ENCODE peak calls at places on chromosomes 16 and 17, in nine cellular contexts. One of them, this sample, is unnamed.

GRCh38 chr16:31181102-31181830 is 1.3 kb downstream of the FUS start:
- DNase-seq in left ventricle myocardium inferior: peak
- DNase-seq in G401: no peak
- DNase-seq in Daoy: peak
- DNase-seq in non-pigmented ciliary epithelial cell: no peak
- DNase-seq in type B pancreatic cell: no peak
- DNase-seq in GM04504: no peak
- DNase-seq in stimulated activated CD8-positive, alpha-beta memory T cell treated with anti-CD3 and anti-CD28 coated beads, Interleukin-4, amount 100 ng/mL, for 48 hours: peak
- DNase-seq in uterus: peak
- DNase-seq in this sample: peak

GRCh38 chr16:11681977-11682654 is 13.9 kb downstream of the SNN start:
- DNase-seq in G401: peak
- DNase-seq in GM04504: no peak
- DNase-seq in stimulated activated CD8-positive, alpha-beta memory T cell treated with anti-CD3 and anti-CD28 coated beads, Interleukin-4, amount 100 ng/mL, for 48 hours: no peak
- DNase-seq in Daoy: no peak
- DNase-seq in type B pancreatic cell: no peak
- DNase-seq in left ventricle myocardium inferior: no peak
- DNase-seq in uterus: no peak
- DNase-seq in non-pigmented ciliary epithelial cell: no peak
- DNase-seq in this sample: no peak

GRCh38 chr16:73326221-73326620 is 278.3 kb upstream of the ZFHX3 start:
- DNase-seq in GM04504: no peak
- DNase-seq in left ventricle myocardium inferior: no peak
- DNase-seq in stimulated activated CD8-positive, alpha-beta memory T cell treated with anti-CD3 and anti-CD28 coated beads, Interleukin-4, amount 100 ng/mL, for 48 hours: no peak
- DNase-seq in uterus: no peak
- DNase-seq in non-pigmented ciliary epithelial cell: no peak
- DNase-seq in G401: no peak
- DNase-seq in Daoy: no peak
- DNase-seq in type B pancreatic cell: no peak
- DNase-seq in this sample: no peak

GRCh38 chr17:14451729-14452191 is 150.9 kb downstream of the HS3ST3B1 start:
- DNase-seq in non-pigmented ciliary epithelial cell: no peak
- DNase-seq in stimulated activated CD8-positive, alpha-beta memory T cell treated with anti-CD3 and anti-CD28 coated beads, Interleukin-4, amount 100 ng/mL, for 48 hours: no peak
- DNase-seq in left ventricle myocardium inferior: no peak
- DNase-seq in type B pancreatic cell: no peak
- DNase-seq in G401: no peak
- DNase-seq in uterus: no peak
- DNase-seq in GM04504: no peak
- DNase-seq in Daoy: no peak
- DNase-seq in this sample: no peak

GRCh38 chr17:50636145-50636803 is 1.6 kb downstream of the ABCC3 start:
- DNase-seq in left ventricle myocardium inferior: no peak
- DNase-seq in GM04504: no peak
- DNase-seq in type B pancreatic cell: no peak
- DNase-seq in non-pigmented ciliary epithelial cell: no peak
- DNase-seq in stimulated activated CD8-positive, alpha-beta memory T cell treated with anti-CD3 and anti-CD28 coated beads, Interleukin-4, amount 100 ng/mL, for 48 hours: no peak
- DNase-seq in uterus: no peak
- DNase-seq in G401: no peak
- DNase-seq in Daoy: no peak
- DNase-seq in this sample: no peak

GRCh38 chr17:4505187-4505586 is 6.5 kb downstream of the SPNS2 start:
- DNase-seq in GM04504: no peak
- DNase-seq in type B pancreatic cell: no peak
- DNase-seq in G401: no peak
- DNase-seq in Daoy: no peak
- DNase-seq in left ventricle myocardium inferior: no peak
- DNase-seq in non-pigmented ciliary epithelial cell: no peak
- DNase-seq in uterus: no peak
- DNase-seq in stimulated activated CD8-positive, alpha-beta memory T cell treated with anti-CD3 and anti-CD28 coated beads, Interleukin-4, amount 100 ng/mL, for 48 hours: no peak
- DNase-seq in this sample: no peak

GRCh38 chr16:2009302-2009711 is 314 bp downstream of the ZNF598 start:
- DNase-seq in uterus: no peak
- DNase-seq in stimulated activated CD8-positive, alpha-beta memory T cell treated with anti-CD3 and anti-CD28 coated beads, Interleukin-4, amount 100 ng/mL, for 48 hours: no peak
- DNase-seq in G401: no peak
- DNase-seq in Daoy: no peak
- DNase-seq in type B pancreatic cell: no peak
- DNase-seq in GM04504: no peak
- DNase-seq in left ventricle myocardium inferior: peak
- DNase-seq in non-pigmented ciliary epithelial cell: no peak
- DNase-seq in this sample: peak

GRCh38 chr16:56610609-56611111 is 2.3 kb downstream of the MT2A start:
- DNase-seq in Daoy: peak
- DNase-seq in left ventricle myocardium inferior: no peak
- DNase-seq in G401: no peak
- DNase-seq in stimulated activated CD8-positive, alpha-beta memory T cell treated with anti-CD3 and anti-CD28 coated beads, Interleukin-4, amount 100 ng/mL, for 48 hours: no peak
- DNase-seq in uterus: no peak
- DNase-seq in type B pancreatic cell: no peak
- DNase-seq in non-pigmented ciliary epithelial cell: no peak
- DNase-seq in GM04504: no peak
- DNase-seq in this sample: no peak

GRCh38 chr16:19542138-19542821 is 13.2 kb upstream of the VPS35L start:
- DNase-seq in left ventricle myocardium inferior: no peak
- DNase-seq in non-pigmented ciliary epithelial cell: no peak
- DNase-seq in type B pancreatic cell: no peak
- DNase-seq in GM04504: no peak
- DNase-seq in uterus: no peak
- DNase-seq in stimulated activated CD8-positive, alpha-beta memory T cell treated with anti-CD3 and anti-CD28 coated beads, Interleukin-4, amount 100 ng/mL, for 48 hours: no peak
- DNase-seq in G401: no peak
- DNase-seq in Daoy: no peak
- DNase-seq in this sample: no peak

GRCh38 chr16:27973678-27974077 is 89.8 kb downstream of the GSG1L start:
- DNase-seq in Daoy: peak
- DNase-seq in G401: no peak
- DNase-seq in uterus: no peak
- DNase-seq in GM04504: no peak
- DNase-seq in left ventricle myocardium inferior: no peak
- DNase-seq in type B pancreatic cell: no peak
- DNase-seq in stimulated activated CD8-positive, alpha-beta memory T cell treated with anti-CD3 and anti-CD28 coated beads, Interleukin-4, amount 100 ng/mL, for 48 hours: no peak
- DNase-seq in non-pigmented ciliary epithelial cell: no peak
- DNase-seq in this sample: no peak

GRCh38 chr17:55237268-55237667 is 27.5 kb upstream of the HLF start:
- DNase-seq in uterus: no peak
- DNase-seq in non-pigmented ciliary epithelial cell: no peak
- DNase-seq in left ventricle myocardium inferior: no peak
- DNase-seq in G401: peak
- DNase-seq in GM04504: no peak
- DNase-seq in Daoy: no peak
- DNase-seq in stimulated activated CD8-positive, alpha-beta memory T cell treated with anti-CD3 and anti-CD28 coated beads, Interleukin-4, amount 100 ng/mL, for 48 hours: no peak
- DNase-seq in type B pancreatic cell: no peak
- DNase-seq in this sample: no peak

GRCh38 chr17:81229666-81229920 is 6.8 kb upstream of the CEP131 start:
- DNase-seq in uterus: no peak
- DNase-seq in stimulated activated CD8-positive, alpha-beta memory T cell treated with anti-CD3 and anti-CD28 coated beads, Interleukin-4, amount 100 ng/mL, for 48 hours: no peak
- DNase-seq in Daoy: no peak
- DNase-seq in left ventricle myocardium inferior: no peak
- DNase-seq in non-pigmented ciliary epithelial cell: no peak
- DNase-seq in G401: no peak
- DNase-seq in type B pancreatic cell: no peak
- DNase-seq in GM04504: no peak
- DNase-seq in this sample: no peak

GRCh38 chr17:50630524-50631194 is 4.0 kb upstream of the ABCC3 start:
- DNase-seq in type B pancreatic cell: no peak
- DNase-seq in GM04504: no peak
- DNase-seq in uterus: no peak
- DNase-seq in Daoy: peak
- DNase-seq in G401: peak
- DNase-seq in non-pigmented ciliary epithelial cell: no peak
- DNase-seq in stimulated activated CD8-positive, alpha-beta memory T cell treated with anti-CD3 and anti-CD28 coated beads, Interleukin-4, amount 100 ng/mL, for 48 hours: peak
- DNase-seq in left ventricle myocardium inferior: no peak
- DNase-seq in this sample: no peak

GRCh38 chr16:4216631-4217030 is 25.2 kb downstream of the SRL start:
- DNase-seq in type B pancreatic cell: no peak
- DNase-seq in left ventricle myocardium inferior: no peak
- DNase-seq in Daoy: no peak
- DNase-seq in stimulated activated CD8-positive, alpha-beta memory T cell treated with anti-CD3 and anti-CD28 coated beads, Interleukin-4, amount 100 ng/mL, for 48 hours: no peak
- DNase-seq in GM04504: no peak
- DNase-seq in G401: no peak
- DNase-seq in non-pigmented ciliary epithelial cell: no peak
- DNase-seq in uterus: no peak
- DNase-seq in this sample: no peak

GRCh38 chr17:55093358-55093757 is 124.8 kb downstream of the STXBP4 start:
- DNase-seq in GM04504: no peak
- DNase-seq in Daoy: no peak
- DNase-seq in uterus: no peak
- DNase-seq in left ventricle myocardium inferior: no peak
- DNase-seq in stimulated activated CD8-positive, alpha-beta memory T cell treated with anti-CD3 and anti-CD28 coated beads, Interleukin-4, amount 100 ng/mL, for 48 hours: no peak
- DNase-seq in G401: peak
- DNase-seq in type B pancreatic cell: no peak
- DNase-seq in non-pigmented ciliary epithelial cell: no peak
- DNase-seq in this sample: no peak

GRCh38 chr17:36768355-36768754 is 167.0 kb downstream of the MRM1 start:
- DNase-seq in uterus: no peak
- DNase-seq in G401: no peak
- DNase-seq in Daoy: peak
- DNase-seq in GM04504: no peak
- DNase-seq in type B pancreatic cell: no peak
- DNase-seq in non-pigmented ciliary epithelial cell: no peak
- DNase-seq in stimulated activated CD8-positive, alpha-beta memory T cell treated with anti-CD3 and anti-CD28 coated beads, Interleukin-4, amount 100 ng/mL, for 48 hours: no peak
- DNase-seq in left ventricle myocardium inferior: no peak
- DNase-seq in this sample: no peak

GRCh38 chr16:81470796-81471636 is 26.4 kb downstream of the CMIP start:
- DNase-seq in G401: no peak
- DNase-seq in stimulated activated CD8-positive, alpha-beta memory T cell treated with anti-CD3 and anti-CD28 coated beads, Interleukin-4, amount 100 ng/mL, for 48 hours: no peak
- DNase-seq in left ventricle myocardium inferior: no peak
- DNase-seq in uterus: no peak
- DNase-seq in Daoy: no peak
- DNase-seq in non-pigmented ciliary epithelial cell: no peak
- DNase-seq in GM04504: no peak
- DNase-seq in type B pancreatic cell: no peak
- DNase-seq in this sample: no peak

GRCh38 chr16:2150418-2151187 is 2.2 kb downstream of the RAB26 start:
- DNase-seq in GM04504: no peak
- DNase-seq in non-pigmented ciliary epithelial cell: no peak
- DNase-seq in G401: peak
- DNase-seq in left ventricle myocardium inferior: no peak
- DNase-seq in uterus: no peak
- DNase-seq in stimulated activated CD8-positive, alpha-beta memory T cell treated with anti-CD3 and anti-CD28 coated beads, Interleukin-4, amount 100 ng/mL, for 48 hours: peak
- DNase-seq in type B pancreatic cell: no peak
- DNase-seq in Daoy: peak
- DNase-seq in this sample: no peak

GRCh38 chr16:66269631-66270332 is 96.7 kb upstream of the CDH5 start:
- DNase-seq in G401: no peak
- DNase-seq in Daoy: no peak
- DNase-seq in non-pigmented ciliary epithelial cell: no peak
- DNase-seq in uterus: no peak
- DNase-seq in left ventricle myocardium inferior: no peak
- DNase-seq in GM04504: no peak
- DNase-seq in stimulated activated CD8-positive, alpha-beta memory T cell treated with anti-CD3 and anti-CD28 coated beads, Interleukin-4, amount 100 ng/mL, for 48 hours: no peak
- DNase-seq in type B pancreatic cell: no peak
- DNase-seq in this sample: peak

GRCh38 chr16:62929593-62929992 is 893.4 kb upstream of the CDH8 start:
- DNase-seq in uterus: no peak
- DNase-seq in stimulated activated CD8-positive, alpha-beta memory T cell treated with anti-CD3 and anti-CD28 coated beads, Interleukin-4, amount 100 ng/mL, for 48 hours: no peak
- DNase-seq in type B pancreatic cell: no peak
- DNase-seq in GM04504: no peak
- DNase-seq in non-pigmented ciliary epithelial cell: no peak
- DNase-seq in Daoy: no peak
- DNase-seq in left ventricle myocardium inferior: no peak
- DNase-seq in G401: no peak
- DNase-seq in this sample: no peak

GRCh38 chr16:50671644-50672260 is 9.4 kb downstream of the SNX20 start:
- DNase-seq in G401: no peak
- DNase-seq in stimulated activated CD8-positive, alpha-beta memory T cell treated with anti-CD3 and anti-CD28 coated beads, Interleukin-4, amount 100 ng/mL, for 48 hours: peak
- DNase-seq in type B pancreatic cell: no peak
- DNase-seq in GM04504: peak
- DNase-seq in left ventricle myocardium inferior: no peak
- DNase-seq in uterus: no peak
- DNase-seq in non-pigmented ciliary epithelial cell: no peak
- DNase-seq in Daoy: peak
- DNase-seq in this sample: no peak

GRCh38 chr17:12928736-12929135 is 89.1 kb downstream of the ELAC2 start:
- DNase-seq in left ventricle myocardium inferior: no peak
- DNase-seq in Daoy: peak
- DNase-seq in G401: peak
- DNase-seq in uterus: no peak
- DNase-seq in stimulated activated CD8-positive, alpha-beta memory T cell treated with anti-CD3 and anti-CD28 coated beads, Interleukin-4, amount 100 ng/mL, for 48 hours: no peak
- DNase-seq in type B pancreatic cell: no peak
- DNase-seq in non-pigmented ciliary epithelial cell: no peak
- DNase-seq in GM04504: no peak
- DNase-seq in this sample: no peak

GRCh38 chr17:55288356-55289105 is 23.8 kb downstream of the HLF start:
- DNase-seq in type B pancreatic cell: no peak
- DNase-seq in G401: no peak
- DNase-seq in left ventricle myocardium inferior: no peak
- DNase-seq in GM04504: no peak
- DNase-seq in uterus: no peak
- DNase-seq in stimulated activated CD8-positive, alpha-beta memory T cell treated with anti-CD3 and anti-CD28 coated beads, Interleukin-4, amount 100 ng/mL, for 48 hours: no peak
- DNase-seq in Daoy: no peak
- DNase-seq in non-pigmented ciliary epithelial cell: no peak
- DNase-seq in this sample: no peak

GRCh38 chr17:80652751-80653330 is 108.2 kb downstream of the RPTOR start:
- DNase-seq in left ventricle myocardium inferior: no peak
- DNase-seq in non-pigmented ciliary epithelial cell: no peak
- DNase-seq in Daoy: no peak
- DNase-seq in type B pancreatic cell: no peak
- DNase-seq in stimulated activated CD8-positive, alpha-beta memory T cell treated with anti-CD3 and anti-CD28 coated beads, Interleukin-4, amount 100 ng/mL, for 48 hours: no peak
- DNase-seq in GM04504: no peak
- DNase-seq in uterus: no peak
- DNase-seq in G401: no peak
- DNase-seq in this sample: no peak

GRCh38 chr16:12250578-12250977 is 274.0 kb downstream of the SNX29 start:
- DNase-seq in Daoy: no peak
- DNase-seq in uterus: no peak
- DNase-seq in left ventricle myocardium inferior: no peak
- DNase-seq in GM04504: no peak
- DNase-seq in non-pigmented ciliary epithelial cell: no peak
- DNase-seq in G401: no peak
- DNase-seq in type B pancreatic cell: no peak
- DNase-seq in stimulated activated CD8-positive, alpha-beta memory T cell treated with anti-CD3 and anti-CD28 coated beads, Interleukin-4, amount 100 ng/mL, for 48 hours: no peak
- DNase-seq in this sample: no peak

This sample was measured in ovary.